ENCODE peak calls at places on chromosomes 2 and 18, in six cellular contexts. Q is NCI-H1092 treated with DMSO at 0.1 percent for 48 hours, A is GM06990, T is right atrium auricular region, H is EH, X is head of caudate nucleus. Y is an unnamed sample.

GRCh38 chr18:67776929-67777328 is 260.4 kb upstream of the DSEL start:
- DNase-seq in Q (no peak), A (no peak), T (no peak), H (peak), X (no peak), Y (no peak)

GRCh38 chr2:232831496-232831895 is 38.6 kb upstream of the SNORC start:
- DNase-seq in Q (no peak), A (no peak), T (no peak), H (peak), X (no peak), Y (no peak)

GRCh38 chr2:217075225-217075802 is 215.4 kb upstream of the TNP1 start:
- DNase-seq in Q (no peak), A (no peak), T (peak), H (peak), X (no peak), Y (no peak)

GRCh38 chr2:234952270-234953115 is 676 bp downstream of the SH3BP4 start:
- DNase-seq in Q (no peak), A (no peak), T (no peak), H (peak), X (peak), Y (peak)

GRCh38 chr2:10169581-10169980 is 47.0 kb downstream of the RRM2 start:
- DNase-seq in Q (no peak), A (no peak), T (no peak), H (peak), X (no peak), Y (no peak)

GRCh38 chr2:240831594-240832204 is 11.7 kb upstream of the KIF1A start:
- DNase-seq in Q (no peak), A (no peak), T (no peak), H (no peak), X (no peak), Y (no peak)

GRCh38 chr2:200850512-200851256 is 13.8 kb downstream of the CLK1 start:
- DNase-seq in Q (no peak), A (no peak), T (no peak), H (no peak), X (no peak), Y (no peak)

GRCh38 chr18:21242141-21243040 is at the start of gene GREB1L:
- DNase-seq in Q (peak), A (peak), T (no peak), H (peak), X (peak), Y (peak)

GRCh38 chr2:15610430-15610952 is 18.8 kb downstream of the DDX1 start:
- DNase-seq in Q (no peak), A (no peak), T (no peak), H (no peak), X (no peak), Y (no peak)

GRCh38 chr2:122999823-123000222 is 1025.3 kb upstream of the CNTNAP5 start:
- DNase-seq in Q (no peak), A (no peak), T (no peak), H (no peak), X (no peak), Y (no peak)

GRCh38 chr2:86627550-86627949 is 3.9 kb upstream of the RNF103 start:
- DNase-seq in Q (no peak), A (no peak), T (no peak), H (no peak), X (no peak), Y (no peak)

GRCh38 chr2:239746847-239747246 is 278.3 kb downstream of the NDUFA10 start:
- DNase-seq in Q (no peak), A (no peak), T (no peak), H (no peak), X (no peak), Y (no peak)

GRCh38 chr2:86818967-86819366 is 28.3 kb upstream of the CD8A start:
- DNase-seq in Q (no peak), A (no peak), T (no peak), H (no peak), X (no peak), Y (no peak)

GRCh38 chr2:150812664-150813408 is 325.4 kb upstream of the RND3 start:
- DNase-seq in Q (no peak), A (no peak), T (no peak), H (no peak), X (no peak), Y (no peak)

GRCh38 chr18:47549141-47549540 is 297.7 kb upstream of the SKOR2 start:
- DNase-seq in Q (peak), A (no peak), T (no peak), H (no peak), X (no peak), Y (no peak)

GRCh38 chr2:127194447-127194846 is 25.7 kb downstream of the CYP27C1 start:
- DNase-seq in Q (no peak), A (no peak), T (peak), H (no peak), X (no peak), Y (no peak)

GRCh38 chr2:198490748-198491147 is 686.4 kb downstream of the PLCL1 start:
- DNase-seq in Q (no peak), A (no peak), T (no peak), H (no peak), X (no peak), Y (no peak)

GRCh38 chr18:37476182-37476581 is 89.4 kb downstream of the CELF4 start:
- DNase-seq in Q (peak), A (no peak), T (no peak), H (peak), X (peak), Y (peak)

GRCh38 chr18:32441536-32441935 is 29.1 kb downstream of the GAREM1 start:
- DNase-seq in Q (no peak), A (no peak), T (no peak), H (no peak), X (peak), Y (no peak)

GRCh38 chr2:47311764-47312503 is 91.0 kb upstream of the MSH2 start:
- DNase-seq in Q (no peak), A (no peak), T (no peak), H (no peak), X (no peak), Y (no peak)

GRCh38 chr2:240465268-240465764 is 29.9 kb downstream of the GPC1 start:
- DNase-seq in Q (no peak), A (peak), T (peak), H (no peak), X (peak), Y (peak)

GRCh38 chr18:3346487-3346886 is 84.6 kb downstream of the MYL12B start:
- DNase-seq in Q (no peak), A (no peak), T (no peak), H (peak), X (no peak), Y (no peak)

GRCh38 chr2:11753452-11753885 is 7.0 kb downstream of the LPIN1 start:
- DNase-seq in Q (peak), A (peak), T (no peak), H (peak), X (no peak), Y (peak)

GRCh38 chr2:106020821-106021316 is 173.2 kb downstream of the UXS1 start:
- DNase-seq in Q (peak), A (no peak), T (no peak), H (no peak), X (peak), Y (no peak)

GRCh38 chr2:121289271-121289670 is 4.3 kb upstream of the TFCP2L1 start:
- DNase-seq in Q (no peak), A (no peak), T (peak), H (no peak), X (no peak), Y (no peak)

GRCh38 chr2:173354073-173354600 is 535 bp upstream of the CDCA7 start:
- DNase-seq in Q (no peak), A (no peak), T (no peak), H (no peak), X (no peak), Y (no peak)

GRCh38 chr2:10547011-10547410 is 98.9 kb upstream of the ODC1 start:
- DNase-seq in Q (no peak), A (no peak), T (no peak), H (peak), X (no peak), Y (no peak)

GRCh38 chr18:79257480-79257879 is 138.2 kb upstream of the NFATC1 start:
- DNase-seq in Q (no peak), A (no peak), T (no peak), H (no peak), X (peak), Y (no peak)